ENCODE peak calls at places on chromosomes 1 and 21, in ten cellular contexts. One of them, this sample, is unnamed.
A peak's percentile ranks its signal among the peaks of the same experiment; 100 is the strongest.

GRCh38 chr1:86421601-86422280 is 2.2 kb upstream of the CLCA2 start:
- DNase-seq in OCI-LY7: no peak
- DNase-seq in fibroblast of lung: peak; percentile 26
- DNase-seq in IMR-90: no peak
- DNase-seq in neural progenitor cell: no peak
- DNase-seq in H1: no peak
- DNase-seq in PC-3: peak; percentile 57
- DNase-seq in GM23338: no peak
- DNase-seq in HCT116: no peak
- DNase-seq in GM23248: peak; percentile 61
- DNase-seq in this sample: peak; percentile 35

GRCh38 chr21:41678944-41679343 is 87.9 kb downstream of the RIPK4 start:
- DNase-seq in OCI-LY7: no peak
- DNase-seq in fibroblast of lung: peak; percentile 90
- DNase-seq in IMR-90: peak; percentile 94
- DNase-seq in neural progenitor cell: peak; percentile 96
- DNase-seq in H1: peak; percentile 82
- DNase-seq in PC-3: peak; percentile 99
- DNase-seq in GM23338: peak; percentile 98
- DNase-seq in HCT116: peak; percentile 96
- DNase-seq in GM23248: peak; percentile 99
- DNase-seq in this sample: peak; percentile 83

GRCh38 chr1:176206006-176206960 is 803 bp downstream of the COP1 start:
- DNase-seq in OCI-LY7: peak; percentile 62
- DNase-seq in fibroblast of lung: peak; percentile 28
- DNase-seq in IMR-90: peak; percentile 29
- DNase-seq in neural progenitor cell: peak; percentile 71
- DNase-seq in H1: no peak
- DNase-seq in PC-3: peak; percentile 6
- DNase-seq in GM23338: peak; percentile 80
- DNase-seq in HCT116: no peak
- DNase-seq in GM23248: peak; percentile 74
- DNase-seq in this sample: peak; percentile 55

GRCh38 chr1:112794654-112795239 is 79.6 kb upstream of the PPM1J start:
- DNase-seq in OCI-LY7: no peak
- DNase-seq in fibroblast of lung: no peak
- DNase-seq in IMR-90: no peak
- DNase-seq in neural progenitor cell: no peak
- DNase-seq in H1: no peak
- DNase-seq in PC-3: no peak
- DNase-seq in GM23338: peak; percentile 62
- DNase-seq in HCT116: no peak
- DNase-seq in GM23248: no peak
- DNase-seq in this sample: no peak

GRCh38 chr1:89546934-89547562 is 22.4 kb downstream of the LRRC8B start:
- DNase-seq in OCI-LY7: no peak
- DNase-seq in fibroblast of lung: no peak
- DNase-seq in IMR-90: no peak
- DNase-seq in neural progenitor cell: no peak
- DNase-seq in H1: no peak
- DNase-seq in PC-3: no peak
- DNase-seq in GM23338: no peak
- DNase-seq in HCT116: no peak
- DNase-seq in GM23248: no peak
- DNase-seq in this sample: no peak

GRCh38 chr1:31712625-31713024 is 8.8 kb upstream of the COL16A1 start:
- DNase-seq in OCI-LY7: no peak
- DNase-seq in fibroblast of lung: peak; percentile 63
- DNase-seq in IMR-90: peak; percentile 86
- DNase-seq in neural progenitor cell: no peak
- DNase-seq in H1: no peak
- DNase-seq in PC-3: peak; percentile 61
- DNase-seq in GM23338: no peak
- DNase-seq in HCT116: no peak
- DNase-seq in GM23248: peak; percentile 89
- DNase-seq in this sample: peak; percentile 76

GRCh38 chr1:193355654-193356053 is 169.2 kb upstream of the B3GALT2 start:
- DNase-seq in OCI-LY7: no peak
- DNase-seq in fibroblast of lung: no peak
- DNase-seq in IMR-90: no peak
- DNase-seq in neural progenitor cell: no peak
- DNase-seq in H1: no peak
- DNase-seq in PC-3: no peak
- DNase-seq in GM23338: no peak
- DNase-seq in HCT116: no peak
- DNase-seq in GM23248: no peak
- DNase-seq in this sample: no peak

GRCh38 chr1:46301406-46302090 is 1.9 kb downstream of the LRRC41 start:
- DNase-seq in OCI-LY7: no peak
- DNase-seq in fibroblast of lung: peak; percentile 74
- DNase-seq in IMR-90: peak; percentile 37
- DNase-seq in neural progenitor cell: peak; percentile 31
- DNase-seq in H1: no peak
- DNase-seq in PC-3: peak; percentile 42
- DNase-seq in GM23338: peak; percentile 54
- DNase-seq in HCT116: no peak
- DNase-seq in GM23248: peak; percentile 71
- DNase-seq in this sample: no peak

DNA sequence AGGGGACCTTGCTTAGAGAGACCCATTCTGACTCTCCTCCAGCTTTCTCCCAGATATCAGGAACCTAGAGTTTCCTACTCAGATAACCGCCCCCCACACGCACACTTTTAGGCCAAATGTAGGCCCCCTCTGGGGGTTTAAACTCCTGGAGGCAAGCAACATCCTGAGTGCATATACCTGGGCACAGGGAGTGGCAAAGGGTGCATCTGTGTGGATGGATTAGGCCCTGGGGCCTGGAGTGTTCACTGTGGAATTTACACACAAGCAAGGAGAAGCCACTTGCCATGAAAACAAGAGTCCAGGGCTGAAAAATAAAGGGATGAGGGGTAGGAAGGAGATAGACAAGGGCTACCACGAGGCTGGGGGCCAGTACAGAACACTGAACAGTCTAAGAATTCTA is 343.1 kb downstream of the NTNG1 start:
- DNase-seq in OCI-LY7: no peak
- DNase-seq in fibroblast of lung: no peak
- DNase-seq in IMR-90: no peak
- DNase-seq in neural progenitor cell: no peak
- DNase-seq in H1: no peak
- DNase-seq in PC-3: no peak
- DNase-seq in GM23338: no peak
- DNase-seq in HCT116: no peak
- DNase-seq in GM23248: no peak
- DNase-seq in this sample: no peak
- H4K20me1 ChIP-seq in OCI-LY7: no peaks in the 10 kb centered on the region
- H4K20me1 ChIP-seq in fibroblast of lung: no peaks in the 10 kb centered on the region
- H4K20me1 ChIP-seq in IMR-90: no peaks in the 10 kb centered on the region
- H4K20me1 ChIP-seq in neural progenitor cell: no peaks in the 10 kb centered on the region
- H4K20me1 ChIP-seq in H1: no peaks in the 10 kb centered on the region
- H4K20me1 ChIP-seq in PC-3: no peaks in the 10 kb centered on the region
- H4K20me1 ChIP-seq in GM23338: no peaks in the 10 kb centered on the region
- H4K20me1 ChIP-seq in HCT116: no peaks in the 10 kb centered on the region
- H4K20me1 ChIP-seq in GM23248: no peaks in the 10 kb centered on the region
- H4K20me1 ChIP-seq in this sample: no peaks in the 10 kb centered on the region

GRCh38 chr21:29320021-29320420 is 21.3 kb downstream of the BACH1 start:
- DNase-seq in OCI-LY7: no peak
- DNase-seq in fibroblast of lung: no peak
- DNase-seq in IMR-90: no peak
- DNase-seq in neural progenitor cell: no peak
- DNase-seq in H1: no peak
- DNase-seq in PC-3: no peak
- DNase-seq in GM23338: no peak
- DNase-seq in HCT116: no peak
- DNase-seq in GM23248: no peak
- DNase-seq in this sample: no peak
- H4K20me1 ChIP-seq in OCI-LY7: peaks cover 9% of the 10 kb centered on the region
- H4K20me1 ChIP-seq in fibroblast of lung: peaks cover 7% of the 10 kb centered on the region
- H4K20me1 ChIP-seq in IMR-90: peaks cover 92% of the 10 kb centered on the region
- H4K20me1 ChIP-seq in neural progenitor cell: peaks cover 16% of the 10 kb centered on the region
- H4K20me1 ChIP-seq in H1: peaks cover 6% of the 10 kb centered on the region
- H4K20me1 ChIP-seq in PC-3: peaks cover 42% of the 10 kb centered on the region
- H4K20me1 ChIP-seq in GM23338: peaks cover 15% of the 10 kb centered on the region
- H4K20me1 ChIP-seq in HCT116: no peaks in the 10 kb centered on the region
- H4K20me1 ChIP-seq in GM23248: peaks cover 36% of the 10 kb centered on the region
- H4K20me1 ChIP-seq in this sample: peaks cover 18% of the 10 kb centered on the region

GRCh38 chr1:235284231-235284630 is 43.7 kb downstream of the ARID4B start:
- DNase-seq in OCI-LY7: no peak
- DNase-seq in fibroblast of lung: no peak
- DNase-seq in IMR-90: no peak
- DNase-seq in neural progenitor cell: no peak
- DNase-seq in H1: no peak
- DNase-seq in PC-3: no peak
- DNase-seq in GM23338: no peak
- DNase-seq in HCT116: no peak
- DNase-seq in GM23248: no peak
- DNase-seq in this sample: no peak
- H4K20me1 ChIP-seq in OCI-LY7: peaks cover 28% of the 10 kb centered on the region
- H4K20me1 ChIP-seq in fibroblast of lung: peaks cover 4% of the 10 kb centered on the region
- H4K20me1 ChIP-seq in IMR-90: peaks cover 81% of the 10 kb centered on the region
- H4K20me1 ChIP-seq in neural progenitor cell: peaks cover 84% of the 10 kb centered on the region
- H4K20me1 ChIP-seq in H1: peaks cover 26% of the 10 kb centered on the region
- H4K20me1 ChIP-seq in PC-3: no peaks in the 10 kb centered on the region
- H4K20me1 ChIP-seq in GM23338: peaks cover 56% of the 10 kb centered on the region
- H4K20me1 ChIP-seq in HCT116: peaks cover 19% of the 10 kb centered on the region
- H4K20me1 ChIP-seq in GM23248: peaks cover 41% of the 10 kb centered on the region
- H4K20me1 ChIP-seq in this sample: peaks cover 23% of the 10 kb centered on the region

DNA sequence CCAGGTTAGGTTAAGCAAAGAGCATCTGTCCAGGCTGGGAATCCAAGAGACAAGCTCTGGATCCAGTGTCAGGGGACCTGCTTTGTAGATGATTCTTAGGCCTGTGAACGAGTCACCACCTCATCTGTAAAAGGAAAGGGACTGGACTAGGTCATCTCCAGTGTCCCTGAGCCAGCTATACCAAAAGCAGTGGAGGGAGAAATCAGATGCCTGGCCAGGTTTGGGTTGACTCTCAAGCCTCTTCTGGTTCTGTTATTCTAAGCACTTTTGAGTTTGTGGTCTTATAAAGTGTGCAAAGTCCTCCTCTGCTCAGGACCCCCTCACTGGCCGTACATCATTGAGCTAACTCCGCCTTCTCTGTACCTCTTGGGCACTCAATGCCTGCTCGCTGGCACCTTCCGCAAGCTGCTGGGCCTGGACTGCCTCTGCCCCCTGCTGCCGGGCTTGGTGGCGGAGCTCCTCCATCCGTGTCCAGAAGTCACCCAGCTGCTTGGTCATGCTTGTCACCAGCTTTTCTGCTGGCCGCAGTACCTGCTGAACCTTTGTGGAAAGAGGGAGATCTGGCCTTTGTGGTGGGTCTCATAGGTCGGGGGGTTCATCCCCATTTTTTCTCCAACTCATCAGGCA is 33.6 kb downstream of the CAMK1G start:
- DNase-seq in OCI-LY7: no peak
- DNase-seq in fibroblast of lung: no peak
- DNase-seq in IMR-90: no peak
- DNase-seq in neural progenitor cell: no peak
- DNase-seq in H1: no peak
- DNase-seq in PC-3: no peak
- DNase-seq in GM23338: no peak
- DNase-seq in HCT116: no peak
- DNase-seq in GM23248: no peak
- DNase-seq in this sample: no peak
- H4K20me1 ChIP-seq in OCI-LY7: no peaks in the 10 kb centered on the region
- H4K20me1 ChIP-seq in fibroblast of lung: no peaks in the 10 kb centered on the region
- H4K20me1 ChIP-seq in IMR-90: no peaks in the 10 kb centered on the region
- H4K20me1 ChIP-seq in neural progenitor cell: no peaks in the 10 kb centered on the region
- H4K20me1 ChIP-seq in H1: no peaks in the 10 kb centered on the region
- H4K20me1 ChIP-seq in PC-3: peaks cover 38% of the 10 kb centered on the region
- H4K20me1 ChIP-seq in GM23338: no peaks in the 10 kb centered on the region
- H4K20me1 ChIP-seq in HCT116: no peaks in the 10 kb centered on the region
- H4K20me1 ChIP-seq in GM23248: no peaks in the 10 kb centered on the region
- H4K20me1 ChIP-seq in this sample: no peaks in the 10 kb centered on the region

This sample was measured in endothelial cell of umbilical vein.